ENCODE peak calls at places on chromosomes 1 and 21, in seven cellular contexts. U, Y, N, D, J, T and G are unnamed samples.

GRCh38 chr1:153396461-153396860 is 5.6 kb upstream of the S100A8 start:
- DNase-seq in U (no peak), Y (no peak), N (no peak), D (no peak), J (no peak), T (no peak), G (no peak)

GRCh38 chr1:1621173-1621661 is 5.9 kb downstream of the MIB2 start:
- DNase-seq in U (no peak), Y (no peak), N (no peak), D (no peak), J (peak), T (no peak), G (peak)

GRCh38 chr1:21189906-21190500 is 13.3 kb upstream of the EIF4G3 start:
- DNase-seq in U (no peak), Y (no peak), N (no peak), D (no peak), J (no peak), T (no peak), G (no peak)

GRCh38 chr1:29218223-29218622 is 12.5 kb downstream of the MECR start:
- DNase-seq in U (no peak), Y (no peak), N (no peak), D (no peak), J (no peak), T (no peak), G (no peak)

GRCh38 chr1:201612645-201613044 is 73.7 kb downstream of the NAV1 start:
- DNase-seq in U (no peak), Y (no peak), N (no peak), D (no peak), J (no peak), T (no peak), G (no peak)

GRCh38 chr1:110209715-110210603 is at the start of gene KCNC4:
- DNase-seq in U (peak), Y (peak), N (peak), D (peak), J (peak), T (peak), G (peak)

GRCh38 chr1:113946668-113947387 is 17.7 kb downstream of the HIPK1 start:
- DNase-seq in U (peak), Y (no peak), N (peak), D (peak), J (no peak), T (no peak), G (no peak)

GRCh38 chr21:30713786-30714185 is 4.8 kb downstream of the KRTAP21-3 start:
- DNase-seq in U (no peak), Y (no peak), N (no peak), D (no peak), J (no peak), T (no peak), G (no peak)

GRCh38 chr1:228392111-228392936 is 14.3 kb downstream of the TRIM11 start:
- DNase-seq in U (no peak), Y (no peak), N (no peak), D (no peak), J (no peak), T (no peak), G (peak)

GRCh38 chr1:228814091-228814610 is 78.9 kb downstream of the RHOU start:
- DNase-seq in U (no peak), Y (no peak), N (no peak), D (no peak), J (no peak), T (no peak), G (no peak)

GRCh38 chr1:4422496-4423289 is 231.7 kb upstream of the AJAP1 start:
- DNase-seq in U (no peak), Y (no peak), N (no peak), D (peak), J (no peak), T (no peak), G (no peak)

GRCh38 chr1:150150511-150151021 is 850 bp downstream of the PLEKHO1 start:
- DNase-seq in U (peak), Y (peak), N (no peak), D (peak), J (peak), T (no peak), G (peak)

GRCh38 chr1:167136191-167136614 is 42.3 kb downstream of the STYXL2 start:
- DNase-seq in U (no peak), Y (no peak), N (no peak), D (peak), J (no peak), T (no peak), G (peak)

GRCh38 chr1:35718492-35719336 is at the start of gene C1orf216:
- DNase-seq in U (peak), Y (peak), N (no peak), D (peak), J (peak), T (peak), G (peak)

GRCh38 chr1:63012339-63012738 is 228.4 kb downstream of the ATG4C start:
- DNase-seq in U (no peak), Y (no peak), N (no peak), D (no peak), J (no peak), T (no peak), G (no peak)

GRCh38 chr1:225990705-225991464 is 8.3 kb downstream of the SDE2 start:
- DNase-seq in U (no peak), Y (no peak), N (no peak), D (no peak), J (no peak), T (no peak), G (no peak)

GRCh38 chr1:213986020-213986924 is 1.5 kb upstream of the PROX1 start:
- DNase-seq in U (peak), Y (no peak), N (no peak), D (peak), J (no peak), T (no peak), G (no peak)

GRCh38 chr1:179775009-179775408 is 31.9 kb downstream of the FAM163A start:
- DNase-seq in U (no peak), Y (no peak), N (no peak), D (no peak), J (no peak), T (no peak), G (no peak)

GRCh38 chr21:41620982-41621381 is 113.0 kb upstream of the TMPRSS2 start:
- DNase-seq in U (no peak), Y (no peak), N (no peak), D (no peak), J (no peak), T (no peak), G (no peak)

GRCh38 chr1:32606972-32607371 is 43.4 kb downstream of the ZBTB8OS start:
- DNase-seq in U (no peak), Y (no peak), N (no peak), D (no peak), J (no peak), T (no peak), G (no peak)

GRCh38 chr1:178581351-178581951 is 68.5 kb downstream of the TEX35 start:
- DNase-seq in U (no peak), Y (peak), N (no peak), D (peak), J (no peak), T (no peak), G (no peak)

GRCh38 chr21:33937931-33938339 is 22.3 kb upstream of the ATP5PO start:
- DNase-seq in U (no peak), Y (no peak), N (no peak), D (no peak), J (no peak), T (no peak), G (no peak)

GRCh38 chr1:217747156-217747769 is 116.1 kb downstream of the SPATA17 start:
- DNase-seq in U (peak), Y (no peak), N (peak), D (peak), J (no peak), T (no peak), G (no peak)

GRCh38 chr1:202710070-202711025 is at the start of gene SYT2:
- DNase-seq in U (peak), Y (peak), N (no peak), D (peak), J (peak), T (no peak), G (peak)

GRCh38 chr1:6301526-6301925 is 40.6 kb upstream of the GPR153 start:
- DNase-seq in U (no peak), Y (no peak), N (no peak), D (no peak), J (no peak), T (no peak), G (no peak)

GRCh38 chr1:48687271-48688045 is 89.2 kb downstream of the BEND5 start:
- DNase-seq in U (no peak), Y (no peak), N (no peak), D (no peak), J (no peak), T (no peak), G (peak)

GRCh38 chr1:35461966-35462651 is 95.1 kb downstream of the KIAA0319L start:
- DNase-seq in U (no peak), Y (no peak), N (no peak), D (no peak), J (no peak), T (no peak), G (no peak)

GRCh38 chr1:94925561-94926364 is 1.1 kb downstream of the CNN3 start:
- DNase-seq in U (peak), Y (peak), N (peak), D (peak), J (peak), T (peak), G (peak)